ENCODE peak calls at places on chromosomes 4 and X, in four cellular contexts. S is AG09309, C is suprapubic skin, R is HFFc6. M is an unnamed sample.

GRCh38 chrX:51182545-51182944 is 150.1 kb upstream of the NUDT10 start:
- DNase-seq in S (no peak), C (no peak), R (no peak), M (no peak)

GRCh38 chr4:3705236-3705987 is 60.8 kb upstream of the ADRA2C start:
- DNase-seq in S (no peak), C (peak), R (no peak), M (no peak)

GRCh38 chr4:8829584-8829983 is 42.1 kb downstream of the HMX1 start:
- DNase-seq in S (no peak), C (peak), R (no peak), M (no peak)

GRCh38 chr4:152591361-152591760 is 55.5 kb upstream of the FBXW7 start:
- DNase-seq in S (no peak), C (peak), R (no peak), M (peak)

GRCh38 chr4:121477079-121477478 is 96.3 kb upstream of the QRFPR start:
- DNase-seq in S (no peak), C (no peak), R (no peak), M (no peak)

GRCh38 chr4:1178300-1179088 is 6.1 kb upstream of the SPON2 start:
- DNase-seq in S (no peak), C (no peak), R (no peak), M (no peak)

GRCh38 chrX:91435465-91435864 is 826 bp downstream of the PABPC5 start:
- DNase-seq in S (no peak), C (no peak), R (no peak), M (no peak)

GRCh38 chr4:173661001-173661400 is 131.0 kb upstream of the HAND2 start:
- DNase-seq in S (no peak), C (no peak), R (no peak), M (no peak)

GRCh38 chr4:102311407-102311806 is 33.9 kb downstream of the SLC39A8 start:
- DNase-seq in S (no peak), C (no peak), R (no peak), M (no peak)

GRCh38 chrX:20515841-20516461 is 249.2 kb upstream of the RPS6KA3 start:
- DNase-seq in S (peak), C (no peak), R (peak), M (peak)

GRCh38 chrX:107442914-107443527 is 6.4 kb upstream of the FRMPD3 start:
- DNase-seq in S (no peak), C (no peak), R (no peak), M (no peak)

GRCh38 chr4:72319596-72319995 is 249.4 kb downstream of the ADAMTS3 start:
- DNase-seq in S (peak), C (no peak), R (peak), M (peak)

GRCh38 chr4:153639556-153640475 is 44.3 kb upstream of the TLR2 start:
- DNase-seq in S (no peak), C (no peak), R (no peak), M (no peak)

GRCh38 chr4:166078956-166079355 is 205.9 kb downstream of the TLL1 start:
- DNase-seq in S (no peak), C (no peak), R (peak), M (peak)

GRCh38 chr4:4766570-4766969 is 92.9 kb upstream of the MSX1 start:
- DNase-seq in S (no peak), C (no peak), R (no peak), M (peak)

GRCh38 chr4:77022581-77023133 is 53.1 kb downstream of the CCNI start:
- DNase-seq in S (no peak), C (no peak), R (peak), M (peak)

GRCh38 chr4:21757281-21757680 is 191.3 kb downstream of the KCNIP4 start:
- DNase-seq in S (no peak), C (no peak), R (no peak), M (no peak)

GRCh38 chr4:133154725-133155124 is 5.6 kb downstream of the PCDH10 start:
- DNase-seq in S (no peak), C (no peak), R (peak), M (peak)

GRCh38 chr4:3525532-3526430 is 6.4 kb downstream of the LRPAP1 start:
- DNase-seq in S (no peak), C (peak), R (no peak), M (no peak)

GRCh38 chrX:21004835-21005234 is 369.4 kb upstream of the CNKSR2 start:
- DNase-seq in S (no peak), C (no peak), R (no peak), M (no peak)

GRCh38 chr4:179855471-179855870 is 2387.7 kb upstream of the TENM3 start:
- DNase-seq in S (no peak), C (no peak), R (no peak), M (no peak)

GRCh38 chr4:158624889-158625478 is 46.7 kb downstream of the C4orf46 start:
- DNase-seq in S (peak), C (no peak), R (peak), M (peak)

GRCh38 chr4:183999435-183999834 is 94.3 kb downstream of the STOX2 start:
- DNase-seq in S (no peak), C (no peak), R (no peak), M (no peak)
- TF ChIP-seq CTCF in S (no peak), C (no peak), R (no peak), M (no peak)

DNA sequence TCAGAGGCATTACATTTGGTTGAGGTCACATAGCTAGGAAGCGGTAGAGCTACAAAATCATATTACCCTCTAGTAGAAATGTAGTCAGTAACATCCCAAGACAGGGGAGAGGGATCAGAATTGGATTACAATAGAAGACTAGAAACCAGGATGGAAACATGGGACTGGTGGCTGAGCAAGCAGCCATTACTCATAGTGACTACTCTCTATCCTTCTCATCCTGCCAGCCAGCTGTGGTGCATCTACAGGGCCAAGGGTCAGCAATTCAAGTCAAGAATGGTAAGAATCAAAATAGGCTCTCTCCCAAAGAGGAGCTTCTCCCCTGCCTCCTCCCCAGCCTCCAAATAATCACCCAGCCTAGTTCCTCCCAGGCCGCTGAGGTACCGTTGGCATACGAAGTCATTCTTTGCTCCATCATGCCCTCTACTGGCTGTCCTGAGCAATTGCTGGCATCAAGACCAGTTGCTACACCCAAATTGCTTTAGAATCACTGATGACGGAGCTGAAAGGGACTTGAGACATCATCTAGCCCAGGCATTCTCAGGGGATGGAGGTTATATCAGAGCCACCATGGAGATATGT is 19.4 kb downstream of the AWAT2 start:
- DNase-seq in S (no peak), C (no peak), R (peak), M (peak)
- TF ChIP-seq CTCF in S (peak), C (peak), R (peak), M (peak)

DNA sequence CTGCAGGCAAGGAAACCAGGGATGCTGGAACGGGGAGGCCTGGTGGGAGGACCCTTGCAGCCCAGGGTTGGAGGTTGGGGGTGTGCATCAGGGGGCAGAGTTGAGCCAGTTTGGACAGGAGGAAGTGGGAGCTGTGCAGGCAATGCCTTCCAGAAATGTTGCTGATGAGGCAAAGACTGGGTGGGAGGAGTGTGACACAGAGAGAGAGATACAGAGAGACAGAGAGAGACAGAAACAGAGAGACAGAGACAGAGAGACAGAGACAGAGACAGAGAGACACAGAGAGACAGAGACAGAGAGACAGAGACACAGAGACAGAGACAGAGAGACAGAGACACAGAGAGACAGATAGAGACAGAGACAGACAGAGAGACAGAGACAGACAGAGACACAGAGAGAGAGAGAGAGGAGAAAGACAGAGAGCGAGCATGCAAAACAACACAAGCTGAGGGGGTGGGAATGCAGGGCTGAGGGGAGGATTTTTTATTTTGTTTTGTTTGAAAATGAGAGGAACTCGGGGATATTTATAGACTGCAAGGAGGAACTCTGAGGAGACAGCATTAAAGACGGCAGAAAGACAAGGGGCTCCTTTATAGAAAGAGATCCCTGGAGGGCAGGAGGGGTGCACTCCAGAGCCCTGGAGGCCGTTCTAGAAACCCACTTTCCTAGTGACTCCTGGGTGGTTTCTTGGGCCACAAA is 1.9 kb upstream of the HAUS3 start:
- DNase-seq in S (no peak), C (peak), R (peak), M (peak)
- TF ChIP-seq CTCF in S (peak), C (no peak), R (no peak), M (peak)

GRCh38 chrX:129318375-129318774 is 204.9 kb downstream of the SMARCA1 start:
- DNase-seq in S (peak), C (no peak), R (peak), M (peak)
- TF ChIP-seq CTCF in S (peak), C (no peak), R (peak), M (peak)

DNA sequence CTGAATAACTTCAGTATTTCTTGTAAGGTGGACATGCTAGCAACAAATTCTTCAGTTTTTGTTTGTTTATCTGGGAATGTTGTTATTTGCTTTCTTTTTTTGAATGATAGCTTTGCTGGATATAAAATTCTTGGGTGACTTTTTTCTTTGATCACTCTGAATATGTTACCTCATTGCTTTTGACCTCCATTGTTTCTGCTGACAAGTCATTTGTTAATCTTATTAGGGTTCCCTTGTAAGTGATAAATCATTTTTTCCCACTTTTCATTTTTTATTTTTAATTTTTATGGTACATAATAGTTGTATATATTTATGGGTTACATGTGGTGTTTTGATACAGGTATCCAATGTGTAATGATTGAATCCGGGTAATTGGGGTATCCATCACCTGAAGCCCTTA is 6.7 kb upstream of the RAB39B start:
- DNase-seq in S (no peak), C (no peak), R (no peak), M (no peak)
- TF ChIP-seq CTCF in S (no peak), C (no peak), R (no peak), M (no peak)

GRCh38 chr4:15681372-15682339 is at the start of gene FAM200B:
- DNase-seq in S (peak), C (peak), R (peak), M (peak)
- TF ChIP-seq CTCF in S (peak), C (peak), R (peak), M (peak)

GRCh38 chr4:48899950-48900349 is 6.6 kb downstream of the OCIAD2 start:
- DNase-seq in S (no peak), C (no peak), R (no peak), M (peak)

GRCh38 chr4:48898733-48899431 is 7.7 kb downstream of the OCIAD2 start:
- DNase-seq in S (no peak), C (no peak), R (no peak), M (peak)

GRCh38 chr4:48899432-48899749 is 7.2 kb downstream of the OCIAD2 start:
- DNase-seq in S (no peak), C (no peak), R (no peak), M (no peak)

GRCh38 chr4:48901196-48901595 is 5.4 kb downstream of the OCIAD2 start:
- DNase-seq in S (no peak), C (no peak), R (no peak), M (no peak)

GRCh38 chr4:48896845-48897244 is 9.7 kb downstream of the OCIAD2 start:
- DNase-seq in S (no peak), C (no peak), R (no peak), M (no peak)
- TF ChIP-seq CTCF in S (no peak), C (no peak), R (no peak), M (no peak)